ENCODE peak calls at places on chromosomes 6 and 20, in six cellular contexts. J, A, D, H, C and S are unnamed samples.

GRCh38 chr20:40945189-40945588 is 83.4 kb upstream of the TOP1 start:
- DNase-seq in J (no peak), D (no peak), C (no peak), A (no peak), H (no peak), S (no peak)

GRCh38 chr6:34696189-34696738 is 303 bp downstream of the ILRUN start:
- DNase-seq in H (no peak), J (no peak), A (peak), D (peak), C (no peak), S (no peak)

GRCh38 chr20:39269493-39270217 is 307.5 kb downstream of the DHX35 start:
- DNase-seq in A (no peak), C (no peak), D (no peak), J (no peak), H (no peak), S (no peak)

GRCh38 chr20:5627463-5628050 is 122.6 kb upstream of the SHLD1 start:
- DNase-seq in J (no peak), A (no peak), H (no peak), C (no peak), D (no peak), S (no peak)

GRCh38 chr6:82408952-82409421 is 45.4 kb downstream of the TPBG start:
- DNase-seq in D (peak), C (no peak), J (no peak), A (peak), H (no peak), S (no peak)

GRCh38 chr20:55252525-55252924 is 752.8 kb downstream of the CBLN4 start:
- DNase-seq in A (no peak), C (no peak), J (no peak), H (no peak), D (no peak), S (no peak)

GRCh38 chr20:38617011-38617829 is 15.6 kb downstream of the ARHGAP40 start:
- DNase-seq in H (peak), D (peak), C (peak), J (no peak), A (no peak), S (no peak)

GRCh38 chr6:28446818-28447511 is 3.7 kb upstream of the ZSCAN23 start:
- DNase-seq in D (no peak), H (no peak), C (no peak), J (no peak), A (peak), S (peak)

GRCh38 chr6:53437557-53438202 is 88.9 kb upstream of the ELOVL5 start:
- DNase-seq in D (peak), C (peak), H (peak), J (peak), A (peak), S (peak)

GRCh38 chr6:113595921-113596376 is 261.2 kb upstream of the MARCKS start:
- DNase-seq in C (no peak), D (no peak), H (no peak), A (peak), J (no peak), S (no peak)

GRCh38 chr6:4021862-4022715 is 56.8 kb downstream of the FAM217A start:
- DNase-seq in J (no peak), D (no peak), A (no peak), H (no peak), C (no peak), S (peak)

GRCh38 chr6:142744836-142745235 is 200.1 kb downstream of the HIVEP2 start:
- DNase-seq in H (no peak), J (no peak), A (no peak), C (no peak), D (peak), S (no peak)

GRCh38 chr6:43454290-43455033 is 886 bp downstream of the DLK2 start:
- DNase-seq in C (peak), J (peak), H (peak), D (peak), A (peak), S (peak)

GRCh38 chr6:41774841-41775240 is 4.9 kb downstream of the FRS3 start:
- DNase-seq in J (no peak), C (no peak), H (no peak), D (no peak), A (no peak), S (no peak)

GRCh38 chr6:29927841-29928388 is 14.4 kb upstream of the HLA-A start:
- DNase-seq in H (no peak), C (no peak), A (no peak), J (no peak), D (no peak), S (no peak)

GRCh38 chr20:49231461-49231860 is 12.2 kb downstream of the DDX27 start:
- DNase-seq in A (no peak), D (no peak), J (no peak), C (no peak), H (no peak), S (no peak)

GRCh38 chr6:81105998-81106397 is 646.5 kb downstream of the TENT5A start:
- DNase-seq in D (no peak), A (no peak), J (no peak), H (peak), C (no peak), S (peak)

GRCh38 chr6:100573169-100573568 is 108.4 kb upstream of the SIM1 start:
- DNase-seq in J (no peak), A (peak), C (peak), D (peak), H (peak), S (no peak)

GRCh38 chr6:144749263-144749662 is 464.1 kb downstream of the UTRN start:
- DNase-seq in D (no peak), J (no peak), C (no peak), H (no peak), A (no peak), S (no peak)

GRCh38 chr6:114339706-114340105 is 3.1 kb downstream of the HS3ST5 start:
- DNase-seq in J (no peak), D (no peak), A (no peak), C (no peak), H (no peak), S (no peak)

GRCh38 chr6:144585217-144585814 is 300.2 kb downstream of the UTRN start:
- DNase-seq in D (peak), A (peak), H (peak), J (no peak), C (no peak), S (peak)

GRCh38 chr20:58254890-58255289 is 26.4 kb upstream of the ANKRD60 start:
- DNase-seq in H (no peak), D (no peak), C (no peak), A (no peak), J (no peak), S (no peak)

GRCh38 chr6:105330364-105330763 is 72.5 kb downstream of the PREP start:
- DNase-seq in A (no peak), D (no peak), H (no peak), J (no peak), C (no peak), S (no peak)

GRCh38 chr6:82589509-82590206 is 226.0 kb downstream of the TPBG start:
- DNase-seq in C (peak), A (peak), D (peak), H (peak), J (no peak), S (peak)

GRCh38 chr6:20409427-20409971 is 7.8 kb downstream of the E2F3 start:
- DNase-seq in H (no peak), C (no peak), D (no peak), A (no peak), J (no peak), S (peak)

GRCh38 chr20:58480455-58481356 is 34.5 kb downstream of the APCDD1L start:
- DNase-seq in J (no peak), H (no peak), D (no peak), C (no peak), A (no peak), S (no peak)

GRCh38 chr6:170274713-170275560 is 15.9 kb downstream of the DLL1 start:
- DNase-seq in C (no peak), H (no peak), A (no peak), J (no peak), D (no peak), S (no peak)

GRCh38 chr6:114142256-114142655 is 171.3 kb upstream of the HDAC2 start:
- DNase-seq in H (no peak), D (no peak), J (no peak), A (no peak), C (no peak), S (no peak)

GRCh38 chr20:21109144-21109543 is 3.0 kb upstream of the LINC00237 start:
- DNase-seq in H (no peak), A (no peak), C (peak), D (no peak), J (no peak), S (no peak)

GRCh38 chr6:82067021-82067420 is 180.5 kb downstream of the IBTK start:
- DNase-seq in J (no peak), C (no peak), A (peak), D (no peak), H (no peak), S (peak)

GRCh38 chr6:169741344-169741743 is 10.0 kb downstream of the DYNLT2 start:
- DNase-seq in C (no peak), A (no peak), H (no peak), D (no peak), J (no peak), S (no peak)

GRCh38 chr6:35713426-35713825 is 23.4 kb upstream of the ARMC12 start:
- DNase-seq in C (no peak), D (no peak), J (no peak), A (no peak), H (no peak), S (no peak)